ENCODE peak calls at places on chromosomes 4 and X, in seven cellular contexts. M, D, R, T, X, F and P are unnamed samples.

GRCh38 chrX:72394518-72395163 is 88.9 kb upstream of the CITED1 start:
- DNase-seq in D (no peak), F (no peak), X (no peak), R (no peak), M (no peak), T (no peak), P (no peak)

GRCh38 chrX:54602563-54602962 is 72.5 kb downstream of the GNL3L start:
- DNase-seq in F (no peak), X (no peak), R (no peak), D (no peak), M (no peak), T (no peak), P (no peak)

GRCh38 chrX:19174401-19175025 is 52.2 kb upstream of the ADGRG2 start:
- DNase-seq in X (no peak), D (peak; percentile 23), M (no peak), F (peak; percentile 47), T (no peak), R (no peak), P (peak; percentile 25)

GRCh38 chr4:142706381-142706780 is 139.7 kb downstream of the INPP4B start:
- DNase-seq in X (no peak), F (no peak), M (no peak), R (no peak), T (no peak), D (no peak), P (no peak)

GRCh38 chr4:85491527-85491926 is 16.6 kb downstream of the ARHGAP24 start:
- DNase-seq in D (no peak), F (no peak), R (no peak), X (no peak), M (no peak), T (no peak), P (no peak)

GRCh38 chr4:99800332-99801004 is 16.2 kb upstream of the DAPP1 start:
- DNase-seq in R (no peak), T (no peak), D (no peak), F (no peak), X (no peak), M (no peak), P (no peak)

GRCh38 chr4:57465321-57466056 is 355.3 kb upstream of the IGFBP7 start:
- DNase-seq in M (no peak), D (no peak), F (no peak), R (no peak), X (no peak), T (no peak), P (no peak)

GRCh38 chrX:13495232-13495631 is 74.2 kb upstream of the EGFL6 start:
- DNase-seq in X (no peak), T (no peak), R (no peak), D (no peak), F (peak; percentile 71), M (no peak), P (peak; percentile 81)

GRCh38 chr4:90078440-90078839 is 48.8 kb upstream of the CCSER1 start:
- DNase-seq in F (no peak), M (no peak), X (no peak), R (no peak), D (no peak), T (no peak), P (no peak)

GRCh38 chrX:2960861-2961515 is 31.8 kb upstream of the ARSD start:
- DNase-seq in M (no peak), F (no peak), X (no peak), T (no peak), R (no peak), D (no peak), P (no peak)

GRCh38 chrX:150143721-150144440 is 205.6 kb upstream of the EOLA2 start:
- DNase-seq in X (no peak), F (no peak), D (no peak), R (no peak), M (no peak), T (no peak), P (no peak)

GRCh38 chrX:75086731-75087195 is 69.3 kb downstream of the ABCB7 start:
- DNase-seq in D (peak; percentile 0), F (no peak), R (no peak), M (no peak), X (no peak), T (no peak), P (no peak)